ENCODE peak calls at places on chromosome 17, in six cellular contexts. T is sigmoid colon, V is transverse colon, M is stomach, O is suprapubic skin, S is H1. Q is an unnamed sample.

GRCh38 chr17:9531080-9531479 is 44.5 kb downstream of the STX8 start:
- DNase-seq in T (no peak), V (no peak), M (no peak), O (no peak), S (no peak), Q (no peak)

GRCh38 chr17:76716146-76716833 is 5.5 kb upstream of the MXRA7 start:
- DNase-seq in T (peak; percentile 77), V (no peak), M (peak; percentile 48), O (no peak), S (no peak), Q (no peak)

GRCh38 chr17:59764292-59764741 is 56.9 kb downstream of the VMP1 start:
- DNase-seq in T (no peak), V (no peak), M (no peak), O (no peak), S (no peak), Q (no peak)

GRCh38 chr17:65638221-65638940 is 76.9 kb upstream of the AXIN2 start:
- DNase-seq in T (no peak), V (no peak), M (peak; percentile 57), O (no peak), S (no peak), Q (no peak)

GRCh38 chr17:74424658-74425057 is 7.2 kb upstream of the GPRC5C start:
- DNase-seq in T (no peak), V (no peak), M (no peak), O (no peak), S (no peak), Q (no peak)

GRCh38 chr17:17736205-17737183 is 55.2 kb downstream of the RAI1 start:
- DNase-seq in T (no peak), V (no peak), M (peak; percentile 39), O (no peak), S (no peak), Q (no peak)

GRCh38 chr17:61139219-61139618 is 260.4 kb upstream of the TBX2 start:
- DNase-seq in T (no peak), V (peak; percentile 45), M (peak; percentile 43), O (no peak), S (no peak), Q (no peak)

GRCh38 chr17:5786510-5786875 is 202.2 kb upstream of the NLRP1 start:
- DNase-seq in T (no peak), V (no peak), M (no peak), O (no peak), S (no peak), Q (no peak)

GRCh38 chr17:79424471-79425185 is 186.2 kb downstream of the RBFOX3 start:
- DNase-seq in T (no peak), V (no peak), M (no peak), O (no peak), S (no peak), Q (no peak)

GRCh38 chr17:31095239-31096105 is 695 bp downstream of the NF1 start:
- DNase-seq in T (peak; percentile 83), V (peak; percentile 57), M (peak; percentile 40), O (peak; percentile 73), S (peak; percentile 88), Q (peak; percentile 67)

GRCh38 chr17:76217081-76217480 is 23.2 kb downstream of the RNF157 start:
- DNase-seq in T (no peak), V (no peak), M (no peak), O (no peak), S (no peak), Q (no peak)

GRCh38 chr17:82127704-82128103 is 29.7 kb upstream of the FASN start:
- DNase-seq in T (no peak), V (no peak), M (no peak), O (no peak), S (no peak), Q (no peak)

GRCh38 chr17:66088173-66088572 is 103.8 kb downstream of the CEP112 start:
- DNase-seq in T (no peak), V (no peak), M (no peak), O (no peak), S (no peak), Q (no peak)

GRCh38 chr17:80007939-80008338 is 27.7 kb downstream of the TBC1D16 start:
- DNase-seq in T (no peak), V (no peak), M (no peak), O (peak; percentile 60), S (no peak), Q (no peak)

GRCh38 chr17:57948555-57949420 is 6.4 kb downstream of the CUEDC1 start:
- DNase-seq in T (peak; percentile 75), V (no peak), M (no peak), O (peak; percentile 75), S (no peak), Q (no peak)
- TF ChIP-seq EP300 in T (no peak), V (no peak), M (no peak), O (no peak), S (no peak), Q (no peak)

GRCh38 chr17:81097943-81098308 is 63.0 kb downstream of the BAIAP2 start:
- DNase-seq in T (peak; percentile 83), V (peak; percentile 39), M (no peak), O (no peak), S (no peak), Q (no peak)
- H3K4me1 ChIP-seq in T (peaks cover 68% of the 10 kb centered on the region), V (peaks cover 41% of the 10 kb centered on the region), M (peaks cover 41% of the 10 kb centered on the region), O (peaks cover 60% of the 10 kb centered on the region), S (peaks cover 7% of the 10 kb centered on the region), Q (peaks cover 10% of the 10 kb centered on the region)

GRCh38 chr17:57289130-57289529 is 32.8 kb downstream of the MSI2 start:
- DNase-seq in T (no peak), V (no peak), M (no peak), O (no peak), S (no peak), Q (no peak)

GRCh38 chr17:57289613-57290012 is 33.3 kb downstream of the MSI2 start:
- DNase-seq in T (no peak), V (no peak), M (no peak), O (no peak), S (no peak), Q (no peak)

GRCh38 chr17:57288753-57289121 is 32.4 kb downstream of the MSI2 start:
- DNase-seq in T (no peak), V (no peak), M (no peak), O (no peak), S (no peak), Q (no peak)

GRCh38 chr17:57286372-57287105 is 30.2 kb downstream of the MSI2 start:
- DNase-seq in T (no peak), V (no peak), M (no peak), O (no peak), S (no peak), Q (no peak)

DNA sequence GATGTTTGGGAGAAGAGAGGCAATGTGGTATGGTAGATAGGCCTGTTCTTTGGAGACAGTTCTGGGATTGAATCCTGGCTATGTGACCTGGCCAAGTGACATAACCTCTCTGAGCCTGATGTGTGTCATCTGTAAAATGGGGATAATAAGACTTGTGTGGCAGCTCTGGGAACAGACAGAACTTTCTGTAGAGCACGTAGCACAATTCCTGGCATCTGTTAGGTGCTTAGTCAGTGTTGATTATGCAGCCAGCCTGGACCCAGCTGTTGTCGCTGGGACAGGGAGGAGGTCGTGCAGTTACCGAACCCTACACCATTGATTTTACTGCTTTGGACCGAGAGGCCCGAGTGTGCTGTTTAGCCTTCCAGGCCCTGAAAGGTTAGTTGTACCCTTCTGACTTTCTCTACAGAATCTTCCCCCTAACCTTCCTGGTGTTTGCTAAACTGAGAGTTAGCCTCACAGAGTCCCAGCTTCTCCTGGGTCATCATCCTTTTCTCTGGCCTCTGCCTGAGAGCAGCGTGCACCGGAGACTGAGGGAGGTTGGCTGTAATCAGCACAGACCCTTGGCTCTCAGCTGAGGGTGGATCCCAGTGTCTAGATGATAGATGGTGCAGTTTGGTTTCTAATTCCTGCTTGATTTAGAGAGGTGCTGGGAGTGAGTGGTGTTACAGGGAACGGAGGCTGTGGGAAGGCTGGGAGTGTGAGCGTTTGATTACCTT is 31.9 kb downstream of the MSI2 start:
- DNase-seq in T (no peak), V (no peak), M (no peak), O (no peak), S (no peak), Q (peak; percentile 44)
- H3K4me3 ChIP-seq in T (no peak overlapping the region), V (no peak overlapping the region), M (no peak overlapping the region), O (no peak overlapping the region), S (no peak overlapping the region), Q (no peak overlapping the region)

GRCh38 chr17:64598672-64599071 is 63.4 kb downstream of the SMURF2 start:
- DNase-seq in T (no peak), V (no peak), M (no peak), O (no peak), S (no peak), Q (no peak)
- TF ChIP-seq EP300 in T (no peak), V (no peak), M (no peak), O (no peak), S (no peak), Q (no peak)

DNA sequence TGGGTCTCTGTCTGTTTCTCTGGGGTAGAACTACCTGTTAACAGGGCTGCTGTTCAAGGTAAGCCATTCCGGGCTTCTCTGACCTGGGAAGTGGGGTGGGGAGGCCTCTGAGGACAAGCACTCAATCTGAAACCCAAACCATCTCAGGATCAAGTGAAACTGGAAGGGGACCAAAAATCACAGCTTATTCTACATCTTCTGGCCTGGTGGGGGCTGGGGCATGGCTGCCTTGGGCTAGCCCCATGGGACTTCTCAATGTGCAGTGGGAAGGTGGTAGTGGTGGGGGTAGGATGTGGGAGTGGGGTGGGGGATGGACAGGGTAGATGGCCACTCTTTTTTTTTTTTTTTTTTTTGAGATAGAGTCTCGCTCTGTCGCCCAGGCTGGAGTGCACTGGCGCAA is 5.5 kb downstream of the FLOT2 start:
- DNase-seq in T (no peak), V (no peak), M (no peak), O (no peak), S (no peak), Q (no peak)
- H3K4me1 ChIP-seq in T (peaks cover 17% of the 10 kb centered on the region), V (peaks cover 35% of the 10 kb centered on the region), M (peaks cover 15% of the 10 kb centered on the region), O (peaks cover 40% of the 10 kb centered on the region), S (peaks cover 3% of the 10 kb centered on the region), Q (peaks cover 7% of the 10 kb centered on the region)

GRCh38 chr17:40304464-40304863 is 4.5 kb upstream of the RARA start:
- DNase-seq in T (peak; percentile 74), V (no peak), M (no peak), O (no peak), S (no peak), Q (no peak)

GRCh38 chr17:40301315-40301714 is 7.7 kb upstream of the RARA start:
- DNase-seq in T (no peak), V (peak; percentile 43), M (peak; percentile 64), O (no peak), S (no peak), Q (no peak)

GRCh38 chr17:40306395-40306794 is 2.6 kb upstream of the RARA start:
- DNase-seq in T (no peak), V (no peak), M (no peak), O (no peak), S (no peak), Q (peak; percentile 2)

GRCh38 chr17:40303706-40304450 is 5.1 kb upstream of the RARA start:
- DNase-seq in T (peak; percentile 95), V (peak; percentile 37), M (no peak), O (peak; percentile 72), S (no peak), Q (no peak)

DNA sequence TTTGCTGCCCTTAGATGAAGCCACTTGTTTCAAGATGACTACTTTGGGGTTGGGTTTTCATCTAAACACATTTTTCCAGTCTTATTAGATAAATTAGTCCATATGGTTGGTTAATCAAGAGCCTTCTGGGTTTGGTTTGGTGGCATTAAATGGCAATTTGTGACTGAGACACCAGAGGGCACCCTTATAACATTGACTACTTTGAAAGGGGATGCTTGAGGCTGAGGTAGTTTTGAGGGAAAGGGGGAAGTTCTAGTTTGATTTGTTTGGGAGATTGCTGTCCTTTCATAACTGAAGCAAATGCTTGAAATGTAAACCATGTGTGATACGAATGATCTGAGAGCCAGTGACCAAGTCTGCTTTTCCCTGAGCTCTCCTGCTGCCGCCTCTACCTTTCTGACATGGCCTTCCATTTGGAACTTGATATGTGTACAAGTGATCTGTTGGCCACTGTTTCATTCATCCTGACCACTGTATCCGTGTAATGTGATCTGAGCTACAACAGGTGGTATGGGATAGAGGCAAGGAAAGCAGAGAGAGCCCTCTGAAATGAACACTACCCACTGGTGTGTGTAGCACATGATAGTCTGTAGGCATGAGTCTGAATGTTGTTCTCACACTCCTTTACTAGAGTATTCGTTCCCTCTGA is 5.8 kb upstream of the RARA start:
- DNase-seq in T (no peak), V (peak; percentile 62), M (peak; percentile 54), O (no peak), S (no peak), Q (peak; percentile 32)
- H3K4me3 ChIP-seq in T (no peak overlapping the region), V (no peak overlapping the region), M (no peak overlapping the region), O (no peak overlapping the region), S (no peak overlapping the region), Q (no peak overlapping the region)

Q was measured in ovary.